ENCODE peak calls at places on chromosomes 7 and 10, in ten cellular contexts. G is amniotic epithelial cell; T is NCI-H510A; D is amniotic stem cell; Y is stimulated activated CD8-positive, alpha-beta memory T cell treated with anti-CD3 and anti-CD28 coated beads, Interleukin-15, amount 100 ng/mL, for 24 hours; J is Daoy; R is AML-193; L is NCI-H1092; C is fibroblast of pulmonary artery; U is SW480. P is an unnamed sample.

GRCh38 chr7:150417863-150418262 is 32.6 kb upstream of the GIMAP8 start:
- DNase-seq in Y (no peak), J (no peak), C (no peak), U (no peak), D (no peak), T (no peak), R (no peak), G (no peak), L (no peak), P (no peak)

GRCh38 chr7:143171697-143172096 is 11.5 kb upstream of the TAS2R39 start:
- DNase-seq in L (no peak), G (no peak), R (no peak), C (no peak), T (no peak), U (peak), D (no peak), Y (no peak), J (no peak), P (no peak)

GRCh38 chr10:101291254-101292193 is 62.3 kb upstream of the LBX1 start:
- DNase-seq in Y (peak), D (no peak), U (peak), G (no peak), R (no peak), T (peak), J (peak), C (peak), L (peak), P (peak)

GRCh38 chr10:83657487-83657886 is 481.8 kb upstream of the GHITM start:
- DNase-seq in T (no peak), Y (no peak), J (no peak), U (no peak), R (no peak), L (no peak), C (no peak), G (no peak), D (no peak), P (no peak)

GRCh38 chr7:128431221-128431620 is 21.4 kb upstream of the IMPDH1 start:
- DNase-seq in T (no peak), J (peak), Y (no peak), C (peak), L (no peak), R (no peak), D (no peak), U (no peak), G (no peak), P (no peak)

GRCh38 chr10:45160266-45160665 is 155.1 kb downstream of the OR13A1 start:
- DNase-seq in U (peak), T (no peak), R (no peak), Y (no peak), C (peak), D (no peak), J (peak), G (peak), L (no peak), P (no peak)

GRCh38 chr10:788796-789748 is 99.6 kb upstream of the DIP2C start:
- DNase-seq in C (peak), Y (no peak), R (no peak), J (peak), U (no peak), L (no peak), G (peak), T (peak), D (no peak), P (peak)

GRCh38 chr7:82665966-82666507 is 222.5 kb upstream of the CACNA2D1 start:
- DNase-seq in C (peak), J (no peak), D (no peak), T (no peak), R (no peak), L (no peak), U (no peak), Y (no peak), G (no peak), P (no peak)

GRCh38 chr10:132162590-132163277 is 24.0 kb upstream of the DPYSL4 start:
- DNase-seq in Y (no peak), C (no peak), R (no peak), G (no peak), U (no peak), L (no peak), D (no peak), J (no peak), T (no peak), P (no peak)

GRCh38 chr7:7323352-7323751 is 141.0 kb downstream of the C1GALT1 start:
- DNase-seq in L (peak), T (peak), U (no peak), C (no peak), Y (no peak), J (peak), G (no peak), D (no peak), R (no peak), P (no peak)

GRCh38 chr7:128266891-128267839 is 26.1 kb downstream of the LEP start:
- DNase-seq in Y (no peak), L (peak), J (peak), T (no peak), U (peak), C (peak), R (no peak), D (peak), G (peak), P (peak)

GRCh38 chr10:93481931-93482834 is at the start of gene MYOF:
- DNase-seq in D (peak), T (peak), G (peak), R (peak), U (peak), J (peak), Y (no peak), C (peak), L (peak), P (no peak)

GRCh38 chr10:79102056-79102874 is 33.5 kb downstream of the ZMIZ1 start:
- DNase-seq in J (peak), U (no peak), D (no peak), G (peak), T (no peak), C (no peak), R (no peak), L (no peak), Y (no peak), P (peak)

GRCh38 chr7:124692420-124692819 is 73.2 kb downstream of the GPR37 start:
- DNase-seq in L (no peak), D (no peak), G (no peak), U (no peak), C (no peak), T (no peak), J (peak), Y (no peak), R (no peak), P (no peak)

GRCh38 chr10:107552963-107553362 is 388.5 kb upstream of the SORCS1 start:
- DNase-seq in R (no peak), U (no peak), T (no peak), L (no peak), D (no peak), Y (no peak), J (no peak), G (no peak), C (no peak), P (no peak)

GRCh38 chr7:139153832-139154231 is 44.3 kb upstream of the ZC3HAV1 start:
- DNase-seq in Y (no peak), L (no peak), J (peak), G (peak), T (no peak), U (peak), R (no peak), C (peak), D (no peak), P (no peak)

GRCh38 chr7:141231018-141231792 is 157.3 kb downstream of the TMEM178B start:
- DNase-seq in Y (no peak), C (peak), L (peak), J (peak), D (no peak), G (no peak), T (no peak), U (peak), R (no peak), P (peak)

GRCh38 chr10:6678211-6678803 is 98.2 kb upstream of the PRKCQ start:
- DNase-seq in D (no peak), L (no peak), T (no peak), J (peak), C (peak), G (peak), R (peak), Y (peak), U (peak), P (peak)

GRCh38 chr10:58856508-58857240 is 319.8 kb upstream of the PHYHIPL start:
- DNase-seq in L (no peak), Y (no peak), D (peak), R (no peak), T (no peak), U (peak), C (peak), J (peak), G (peak), P (no peak)

GRCh38 chr7:141356096-141356495 is 195.1 kb upstream of the AGK start:
- DNase-seq in Y (no peak), L (no peak), T (no peak), C (peak), D (no peak), G (no peak), J (no peak), R (no peak), U (no peak), P (no peak)

GRCh38 chr10:130750441-130750840 is 561.1 kb downstream of the TCERG1L start:
- DNase-seq in T (no peak), Y (no peak), D (no peak), C (no peak), L (no peak), J (no peak), U (no peak), G (no peak), R (no peak), P (no peak)

GRCh38 chr7:122727759-122728158 is 25.0 kb upstream of the RNF148 start:
- DNase-seq in C (no peak), D (no peak), Y (no peak), U (no peak), G (no peak), T (no peak), J (no peak), L (no peak), R (no peak), P (no peak)

GRCh38 chr10:32980558-32981468 is 22.8 kb upstream of the ITGB1 start:
- DNase-seq in J (peak), Y (peak), D (peak), T (peak), U (peak), R (peak), C (peak), G (peak), L (peak), P (peak)

GRCh38 chr7:1329261-1329660 is 96.6 kb downstream of the UNCX start:
- DNase-seq in R (no peak), U (no peak), D (no peak), C (no peak), T (no peak), L (no peak), G (no peak), Y (no peak), J (no peak), P (no peak)

GRCh38 chr7:93279541-93279940 is 47.4 kb downstream of the VPS50 start:
- DNase-seq in U (no peak), L (no peak), G (no peak), R (no peak), Y (no peak), D (no peak), C (peak), T (no peak), J (no peak), P (no peak)

GRCh38 chr7:14596421-14596820 is 306.1 kb downstream of the DGKB start:
- DNase-seq in U (no peak), R (no peak), Y (no peak), D (no peak), T (no peak), L (no peak), C (peak), J (no peak), G (no peak), P (no peak)

GRCh38 chr10:129472696-129473555 is 5.9 kb downstream of the MGMT start:
- DNase-seq in R (no peak), C (no peak), T (no peak), G (no peak), Y (no peak), D (no peak), U (no peak), L (no peak), J (no peak), P (no peak)